ENCODE peak calls at places on chromosome 16, in ten cellular contexts. One of them, this sample, is unnamed. For H3K9me3, the result is how much of the 10 kb centered on the place peaks cover.

GRCh38 chr16:52498640-52499039 is 48.3 kb downstream of the TOX3 start:
- DNase-seq in pancreas: no peak
- DNase-seq in GM23248: no peak
- DNase-seq in hepatocyte: no peak
- DNase-seq in fibroblast of lung: no peak
- DNase-seq in psoas muscle: no peak
- DNase-seq in endodermal cell: no peak
- DNase-seq in lower lobe of right lung: no peak
- DNase-seq in prostate gland: no peak
- DNase-seq in CD8-positive, alpha-beta memory T cell: no peak
- DNase-seq in this sample: no peak

GRCh38 chr16:49639739-49640388 is 216.0 kb downstream of the ZNF423 start:
- DNase-seq in pancreas: no peak
- DNase-seq in GM23248: no peak
- DNase-seq in hepatocyte: peak
- DNase-seq in fibroblast of lung: peak
- DNase-seq in psoas muscle: peak
- DNase-seq in endodermal cell: peak
- DNase-seq in lower lobe of right lung: no peak
- DNase-seq in prostate gland: no peak
- DNase-seq in CD8-positive, alpha-beta memory T cell: no peak
- DNase-seq in this sample: no peak

GRCh38 chr16:14194706-14195105 is 123.6 kb downstream of the MRTFB start:
- DNase-seq in pancreas: no peak
- DNase-seq in GM23248: no peak
- DNase-seq in hepatocyte: no peak
- DNase-seq in fibroblast of lung: no peak
- DNase-seq in psoas muscle: no peak
- DNase-seq in endodermal cell: no peak
- DNase-seq in lower lobe of right lung: no peak
- DNase-seq in prostate gland: no peak
- DNase-seq in CD8-positive, alpha-beta memory T cell: no peak
- DNase-seq in this sample: no peak

GRCh38 chr16:6035161-6035560 is 937.6 kb upstream of the EEF2KMT start:
- DNase-seq in pancreas: no peak
- DNase-seq in GM23248: no peak
- DNase-seq in hepatocyte: no peak
- DNase-seq in fibroblast of lung: no peak
- DNase-seq in psoas muscle: no peak
- DNase-seq in endodermal cell: no peak
- DNase-seq in lower lobe of right lung: no peak
- DNase-seq in prostate gland: no peak
- DNase-seq in CD8-positive, alpha-beta memory T cell: no peak
- DNase-seq in this sample: no peak

GRCh38 chr16:77306050-77306616 is 106.9 kb downstream of the SYCE1L start:
- DNase-seq in pancreas: no peak
- DNase-seq in GM23248: no peak
- DNase-seq in hepatocyte: no peak
- DNase-seq in fibroblast of lung: no peak
- DNase-seq in psoas muscle: no peak
- DNase-seq in endodermal cell: no peak
- DNase-seq in lower lobe of right lung: no peak
- DNase-seq in prostate gland: no peak
- DNase-seq in CD8-positive, alpha-beta memory T cell: no peak
- DNase-seq in this sample: no peak

GRCh38 chr16:21952040-21952792 is 945 bp upstream of the UQCRC2 start:
- DNase-seq in pancreas: peak
- DNase-seq in GM23248: peak
- DNase-seq in hepatocyte: peak
- DNase-seq in fibroblast of lung: peak
- DNase-seq in psoas muscle: peak
- DNase-seq in endodermal cell: peak
- DNase-seq in lower lobe of right lung: peak
- DNase-seq in prostate gland: peak
- DNase-seq in CD8-positive, alpha-beta memory T cell: peak
- DNase-seq in this sample: peak

GRCh38 chr16:81705261-81705660 is 73.8 kb upstream of the PLCG2 start:
- DNase-seq in pancreas: no peak
- DNase-seq in GM23248: no peak
- DNase-seq in hepatocyte: no peak
- DNase-seq in fibroblast of lung: no peak
- DNase-seq in psoas muscle: no peak
- DNase-seq in endodermal cell: no peak
- DNase-seq in lower lobe of right lung: peak
- DNase-seq in prostate gland: no peak
- DNase-seq in CD8-positive, alpha-beta memory T cell: no peak
- DNase-seq in this sample: no peak

GRCh38 chr16:69123894-69124293 is 8.5 kb downstream of the CHTF8 start:
- DNase-seq in pancreas: peak
- DNase-seq in GM23248: peak
- DNase-seq in hepatocyte: peak
- DNase-seq in fibroblast of lung: peak
- DNase-seq in psoas muscle: no peak
- DNase-seq in endodermal cell: peak
- DNase-seq in lower lobe of right lung: no peak
- DNase-seq in prostate gland: no peak
- DNase-seq in CD8-positive, alpha-beta memory T cell: peak
- DNase-seq in this sample: peak

GRCh38 chr16:81460075-81460474 is 15.5 kb downstream of the CMIP start:
- DNase-seq in pancreas: no peak
- DNase-seq in GM23248: no peak
- DNase-seq in hepatocyte: no peak
- DNase-seq in fibroblast of lung: no peak
- DNase-seq in psoas muscle: no peak
- DNase-seq in endodermal cell: no peak
- DNase-seq in lower lobe of right lung: no peak
- DNase-seq in prostate gland: no peak
- DNase-seq in CD8-positive, alpha-beta memory T cell: no peak
- DNase-seq in this sample: no peak

GRCh38 chr16:88130681-88131080 is 179.4 kb downstream of the BANP start:
- DNase-seq in pancreas: no peak
- DNase-seq in GM23248: no peak
- DNase-seq in hepatocyte: no peak
- DNase-seq in fibroblast of lung: no peak
- DNase-seq in psoas muscle: peak
- DNase-seq in endodermal cell: no peak
- DNase-seq in lower lobe of right lung: peak
- DNase-seq in prostate gland: no peak
- DNase-seq in CD8-positive, alpha-beta memory T cell: no peak
- DNase-seq in this sample: no peak

GRCh38 chr16:68283840-68284595 is 19.7 kb downstream of the SLC7A6 start:
- DNase-seq in pancreas: no peak
- DNase-seq in GM23248: no peak
- DNase-seq in hepatocyte: no peak
- DNase-seq in fibroblast of lung: peak
- DNase-seq in psoas muscle: peak
- DNase-seq in endodermal cell: no peak
- DNase-seq in lower lobe of right lung: no peak
- DNase-seq in prostate gland: no peak
- DNase-seq in CD8-positive, alpha-beta memory T cell: no peak
- DNase-seq in this sample: no peak

DNA sequence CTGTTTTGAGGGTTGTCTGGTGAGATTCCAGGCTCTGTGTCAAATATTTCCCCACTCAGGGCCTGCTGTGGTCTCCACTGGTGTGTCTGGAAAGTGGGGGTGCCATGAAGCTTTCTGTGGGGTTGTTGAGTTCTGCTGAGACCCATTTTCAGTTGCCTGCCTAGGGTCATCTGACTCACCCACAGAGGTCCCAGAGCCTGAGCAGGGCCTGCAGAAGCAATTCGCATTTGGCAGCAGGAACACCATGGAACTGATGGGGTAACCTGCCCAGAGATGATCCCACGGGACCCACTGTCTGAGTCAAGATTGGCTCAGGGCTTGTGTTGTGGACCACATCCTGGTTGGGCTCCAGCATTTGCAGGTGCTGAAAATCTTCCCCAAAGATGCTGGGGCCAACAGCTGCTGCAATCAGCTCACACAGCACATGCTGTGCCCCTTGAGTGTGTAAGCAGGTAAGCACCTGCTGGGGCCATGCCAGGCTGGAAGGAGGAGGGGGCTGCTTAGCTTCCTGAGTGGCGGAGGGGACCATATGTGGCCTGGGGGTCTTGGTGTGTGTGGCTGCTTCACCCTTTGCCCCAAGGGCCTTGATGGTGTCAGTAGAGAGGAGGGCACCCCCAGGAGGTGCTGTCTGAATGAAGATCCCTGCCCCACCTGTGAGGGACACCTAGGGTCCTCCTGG is 1726.1 kb downstream of the TP53TG3F start:
- DNase-seq in pancreas: no peak
- DNase-seq in GM23248: no peak
- DNase-seq in hepatocyte: no peak
- DNase-seq in fibroblast of lung: no peak
- DNase-seq in psoas muscle: no peak
- DNase-seq in endodermal cell: no peak
- DNase-seq in lower lobe of right lung: no peak
- DNase-seq in prostate gland: no peak
- DNase-seq in CD8-positive, alpha-beta memory T cell: no peak
- DNase-seq in this sample: no peak
- H3K9me3 ChIP-seq in pancreas: under half
- H3K9me3 ChIP-seq in GM23248: under half
- H3K9me3 ChIP-seq in hepatocyte: under half
- H3K9me3 ChIP-seq in fibroblast of lung: under half
- H3K9me3 ChIP-seq in psoas muscle: under half
- H3K9me3 ChIP-seq in endodermal cell: half or more
- H3K9me3 ChIP-seq in lower lobe of right lung: under half
- H3K9me3 ChIP-seq in prostate gland: under half
- H3K9me3 ChIP-seq in CD8-positive, alpha-beta memory T cell: under half
- H3K9me3 ChIP-seq in this sample: under half

GRCh38 chr16:25563700-25564099 is 128.1 kb upstream of the HS3ST4 start:
- DNase-seq in pancreas: no peak
- DNase-seq in GM23248: no peak
- DNase-seq in hepatocyte: no peak
- DNase-seq in fibroblast of lung: no peak
- DNase-seq in psoas muscle: no peak
- DNase-seq in endodermal cell: no peak
- DNase-seq in lower lobe of right lung: no peak
- DNase-seq in prostate gland: no peak
- DNase-seq in CD8-positive, alpha-beta memory T cell: no peak
- DNase-seq in this sample: no peak
- H3K9me3 ChIP-seq in pancreas: under half
- H3K9me3 ChIP-seq in GM23248: under half
- H3K9me3 ChIP-seq in hepatocyte: under half
- H3K9me3 ChIP-seq in fibroblast of lung: under half
- H3K9me3 ChIP-seq in psoas muscle: under half
- H3K9me3 ChIP-seq in endodermal cell: under half
- H3K9me3 ChIP-seq in lower lobe of right lung: under half
- H3K9me3 ChIP-seq in prostate gland: under half
- H3K9me3 ChIP-seq in CD8-positive, alpha-beta memory T cell: under half
- H3K9me3 ChIP-seq in this sample: under half

GRCh38 chr16:15820837-15821236 is 36.0 kb downstream of the MYH11 start:
- DNase-seq in pancreas: no peak
- DNase-seq in GM23248: no peak
- DNase-seq in hepatocyte: no peak
- DNase-seq in fibroblast of lung: no peak
- DNase-seq in psoas muscle: no peak
- DNase-seq in endodermal cell: no peak
- DNase-seq in lower lobe of right lung: no peak
- DNase-seq in prostate gland: no peak
- DNase-seq in CD8-positive, alpha-beta memory T cell: no peak
- DNase-seq in this sample: no peak

GRCh38 chr16:15819046-15819445 is 37.8 kb downstream of the MYH11 start:
- DNase-seq in pancreas: no peak
- DNase-seq in GM23248: no peak
- DNase-seq in hepatocyte: no peak
- DNase-seq in fibroblast of lung: no peak
- DNase-seq in psoas muscle: no peak
- DNase-seq in endodermal cell: no peak
- DNase-seq in lower lobe of right lung: no peak
- DNase-seq in prostate gland: no peak
- DNase-seq in CD8-positive, alpha-beta memory T cell: no peak
- DNase-seq in this sample: no peak

GRCh38 chr16:15811416-15811777 is 45.4 kb downstream of the MYH11 start:
- DNase-seq in pancreas: no peak
- DNase-seq in GM23248: peak
- DNase-seq in hepatocyte: no peak
- DNase-seq in fibroblast of lung: no peak
- DNase-seq in psoas muscle: no peak
- DNase-seq in endodermal cell: no peak
- DNase-seq in lower lobe of right lung: no peak
- DNase-seq in prostate gland: no peak
- DNase-seq in CD8-positive, alpha-beta memory T cell: no peak
- DNase-seq in this sample: no peak

GRCh38 chr16:15811778-15812750 is 44.8 kb downstream of the MYH11 start:
- DNase-seq in pancreas: peak
- DNase-seq in GM23248: peak
- DNase-seq in hepatocyte: peak
- DNase-seq in fibroblast of lung: peak
- DNase-seq in psoas muscle: no peak
- DNase-seq in endodermal cell: peak
- DNase-seq in lower lobe of right lung: no peak
- DNase-seq in prostate gland: peak
- DNase-seq in CD8-positive, alpha-beta memory T cell: no peak
- DNase-seq in this sample: no peak

GRCh38 chr16:15816228-15816627 is 40.6 kb downstream of the MYH11 start:
- DNase-seq in pancreas: no peak
- DNase-seq in GM23248: no peak
- DNase-seq in hepatocyte: no peak
- DNase-seq in fibroblast of lung: no peak
- DNase-seq in psoas muscle: no peak
- DNase-seq in endodermal cell: no peak
- DNase-seq in lower lobe of right lung: no peak
- DNase-seq in prostate gland: no peak
- DNase-seq in CD8-positive, alpha-beta memory T cell: no peak
- DNase-seq in this sample: no peak
- H3K9me3 ChIP-seq in pancreas: under half
- H3K9me3 ChIP-seq in GM23248: under half
- H3K9me3 ChIP-seq in hepatocyte: under half
- H3K9me3 ChIP-seq in fibroblast of lung: under half
- H3K9me3 ChIP-seq in psoas muscle: under half
- H3K9me3 ChIP-seq in endodermal cell: under half
- H3K9me3 ChIP-seq in lower lobe of right lung: under half
- H3K9me3 ChIP-seq in prostate gland: under half
- H3K9me3 ChIP-seq in CD8-positive, alpha-beta memory T cell: under half
- H3K9me3 ChIP-seq in this sample: under half

DNA sequence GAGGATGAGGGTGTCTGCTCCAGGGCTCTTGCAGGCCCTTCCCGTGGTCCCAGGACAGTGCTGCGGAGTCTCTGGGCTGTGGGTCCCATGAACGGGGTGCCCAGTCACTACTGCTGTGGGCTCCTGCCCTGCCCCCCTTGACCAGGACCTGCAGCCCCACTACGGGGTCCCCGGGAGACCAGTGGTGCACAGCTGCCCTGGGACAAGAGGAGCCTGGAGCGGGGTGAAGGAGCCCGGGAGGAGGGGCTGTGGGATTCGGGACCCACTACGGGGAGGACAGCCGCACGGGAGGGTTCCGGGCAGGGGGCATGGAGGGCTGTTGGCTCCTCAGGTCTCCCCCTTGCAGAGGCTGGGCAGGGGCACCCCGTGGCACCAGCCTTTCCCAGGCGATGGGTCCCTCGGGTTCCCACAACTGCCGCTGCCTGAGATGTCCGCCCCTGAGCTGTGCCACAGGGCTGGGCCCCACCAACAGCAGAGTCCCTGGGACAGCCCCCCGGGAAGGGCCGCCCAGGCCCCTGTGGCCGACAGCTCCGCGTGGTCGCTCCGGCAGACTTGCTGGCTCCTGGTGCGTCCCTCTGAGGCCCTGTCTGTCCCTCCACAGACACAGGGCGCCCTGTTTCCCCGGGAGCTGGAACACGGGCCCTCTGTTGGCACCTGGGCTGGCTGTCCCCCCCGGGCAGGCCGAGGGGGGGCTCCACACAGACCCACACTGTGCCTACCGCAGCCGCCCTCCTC is 52.1 kb upstream of the GNG13 start:
- DNase-seq in pancreas: no peak
- DNase-seq in GM23248: no peak
- DNase-seq in hepatocyte: no peak
- DNase-seq in fibroblast of lung: no peak
- DNase-seq in psoas muscle: no peak
- DNase-seq in endodermal cell: no peak
- DNase-seq in lower lobe of right lung: no peak
- DNase-seq in prostate gland: no peak
- DNase-seq in CD8-positive, alpha-beta memory T cell: no peak
- DNase-seq in this sample: no peak
- H3K9me3 ChIP-seq in pancreas: under half
- H3K9me3 ChIP-seq in GM23248: under half
- H3K9me3 ChIP-seq in hepatocyte: under half
- H3K9me3 ChIP-seq in fibroblast of lung: under half
- H3K9me3 ChIP-seq in psoas muscle: under half
- H3K9me3 ChIP-seq in endodermal cell: under half
- H3K9me3 ChIP-seq in lower lobe of right lung: under half
- H3K9me3 ChIP-seq in prostate gland: under half
- H3K9me3 ChIP-seq in CD8-positive, alpha-beta memory T cell: under half
- H3K9me3 ChIP-seq in this sample: under half